ENCODE peak calls at places on chromosomes 3 and 15, in seven cellular contexts. M is lung, W is choroid plexus epithelial cell, I is ovary, P is endodermal cell, C is HepG2, E is GM12865. D is an unnamed sample.
A peak's percentile ranks its signal among the peaks of the same experiment; 100 is the strongest.

GRCh38 chr15:74505837-74506514 is 35.0 kb upstream of the ARID3B start:
- DNase-seq in M (no peak), W (no peak), I (no peak), P (no peak), C (no peak), E (no peak), D (no peak)

GRCh38 chr3:46693038-46693896 is at the start of gene ALS2CL:
- DNase-seq in M (peak; percentile 69), W (no peak), I (peak; percentile 67), P (peak; percentile 90), C (no peak), E (peak; percentile 30), D (peak; percentile 89)

GRCh38 chr3:14452676-14453367 is 50.4 kb downstream of the SLC6A6 start:
- DNase-seq in M (peak; percentile 86), W (peak; percentile 98), I (peak; percentile 95), P (no peak), C (no peak), E (no peak), D (peak; percentile 95)

GRCh38 chr3:80733522-80734176 is 965.9 kb upstream of the ROBO1 start:
- DNase-seq in M (no peak), W (peak; percentile 91), I (no peak), P (no peak), C (peak; percentile 95), E (no peak), D (no peak)

GRCh38 chr15:31517711-31518110 is 191.1 kb downstream of the KLF13 start:
- DNase-seq in M (peak; percentile 17), W (no peak), I (no peak), P (no peak), C (no peak), E (no peak), D (no peak)

GRCh38 chr15:96735621-96736020 is 405.1 kb downstream of the NR2F2 start:
- DNase-seq in M (no peak), W (no peak), I (no peak), P (no peak), C (no peak), E (no peak), D (no peak)

GRCh38 chr15:69557340-69558137 is 104.9 kb downstream of the RPLP1 start:
- DNase-seq in M (peak; percentile 66), W (peak; percentile 92), I (no peak), P (no peak), C (peak; percentile 82), E (no peak), D (no peak)

GRCh38 chr3:98855811-98856400 is 45.6 kb downstream of the DCBLD2 start:
- DNase-seq in M (no peak), W (peak; percentile 94), I (no peak), P (no peak), C (no peak), E (no peak), D (no peak)

GRCh38 chr15:72070817-72071447 is 47.0 kb downstream of the MYO9A start:
- DNase-seq in M (no peak), W (no peak), I (no peak), P (no peak), C (no peak), E (no peak), D (no peak)

GRCh38 chr3:46901061-46901460 is 23.5 kb downstream of the PTH1R start:
- DNase-seq in M (no peak), W (no peak), I (no peak), P (no peak), C (no peak), E (no peak), D (no peak)

GRCh38 chr15:60679256-60679655 is 200.3 kb upstream of the ICE2 start:
- DNase-seq in M (no peak), W (peak; percentile 40), I (no peak), P (no peak), C (no peak), E (no peak), D (no peak)

GRCh38 chr3:175512700-175513099 is 653.6 kb downstream of the NAALADL2 start:
- DNase-seq in M (no peak), W (no peak), I (no peak), P (no peak), C (no peak), E (no peak), D (no peak)

GRCh38 chr15:49815937-49816336 is 195.1 kb downstream of the DTWD1 start:
- DNase-seq in M (no peak), W (peak; percentile 71), I (no peak), P (no peak), C (no peak), E (peak; percentile 36), D (no peak)

GRCh38 chr3:193903257-193903807 is 232.6 kb upstream of the HES1 start:
- DNase-seq in M (no peak), W (no peak), I (no peak), P (no peak), C (no peak), E (no peak), D (no peak)

GRCh38 chr15:101500865-101501551 is 11.5 kb upstream of the PCSK6 start:
- DNase-seq in M (peak; percentile 27), W (peak; percentile 8), I (no peak), P (no peak), C (no peak), E (no peak), D (no peak)

GRCh38 chr15:27885226-27885625 is 213.9 kb downstream of the OCA2 start:
- DNase-seq in M (no peak), W (no peak), I (no peak), P (no peak), C (no peak), E (no peak), D (no peak)

GRCh38 chr3:30043156-30043555 is 563.2 kb upstream of the TGFBR2 start:
- DNase-seq in M (no peak), W (no peak), I (no peak), P (peak; percentile 43), C (no peak), E (no peak), D (no peak)

GRCh38 chr3:176785207-176785606 is 412.1 kb downstream of the TBL1XR1 start:
- DNase-seq in M (no peak), W (no peak), I (no peak), P (no peak), C (no peak), E (no peak), D (no peak)

GRCh38 chr3:123644358-123644757 is 59.5 kb upstream of the HACD2 start:
- DNase-seq in M (no peak), W (no peak), I (no peak), P (no peak), C (no peak), E (no peak), D (no peak)

GRCh38 chr3:31504230-31504629 is 28.5 kb upstream of the STT3B start:
- DNase-seq in M (no peak), W (no peak), I (no peak), P (no peak), C (peak; percentile 5), E (no peak), D (no peak)

GRCh38 chr15:48861813-48862431 is 16.0 kb upstream of the EID1 start:
- DNase-seq in M (no peak), W (peak; percentile 89), I (peak; percentile 21), P (no peak), C (peak; percentile 57), E (peak; percentile 82), D (no peak)

GRCh38 chr3:42061711-42062408 is 29.3 kb upstream of the TRAK1 start:
- DNase-seq in M (peak; percentile 71), W (peak; percentile 87), I (no peak), P (peak; percentile 77), C (no peak), E (no peak), D (peak; percentile 95)

GRCh38 chr3:42056840-42057239 is 34.3 kb upstream of the TRAK1 start:
- DNase-seq in M (no peak), W (no peak), I (no peak), P (no peak), C (no peak), E (no peak), D (no peak)

GRCh38 chr3:42063886-42064285 is 27.3 kb upstream of the TRAK1 start:
- DNase-seq in M (no peak), W (peak; percentile 68), I (no peak), P (no peak), C (no peak), E (no peak), D (no peak)

GRCh38 chr3:42057561-42058211 is 33.5 kb upstream of the TRAK1 start:
- DNase-seq in M (no peak), W (no peak), I (no peak), P (no peak), C (no peak), E (peak; percentile 75), D (no peak)

GRCh38 chr3:42061042-42061710 is 30.0 kb upstream of the TRAK1 start:
- DNase-seq in M (no peak), W (no peak), I (no peak), P (no peak), C (no peak), E (no peak), D (no peak)
- H3K4me3 ChIP-seq in M (no peak overlapping the region), W (no peak overlapping the region), I (no peak overlapping the region), P (no peak overlapping the region), C (no peak overlapping the region), E (no peak overlapping the region), D (peak overlapping the region; percentile 52)

GRCh38 chr3:28290863-28291300 is 49.5 kb downstream of the CMC1 start:
- DNase-seq in M (no peak), W (no peak), I (no peak), P (no peak), C (no peak), E (peak; percentile 19), D (no peak)

GRCh38 chr3:28287046-28287445 is 45.6 kb downstream of the CMC1 start:
- DNase-seq in M (no peak), W (no peak), I (no peak), P (no peak), C (no peak), E (no peak), D (no peak)

GRCh38 chr3:28291577-28291976 is 50.2 kb downstream of the CMC1 start:
- DNase-seq in M (no peak), W (no peak), I (no peak), P (no peak), C (no peak), E (no peak), D (no peak)

GRCh38 chr3:28286595-28286994 is 45.2 kb downstream of the CMC1 start:
- DNase-seq in M (no peak), W (peak; percentile 71), I (no peak), P (no peak), C (peak; percentile 34), E (peak; percentile 37), D (no peak)
- TF ChIP-seq CTCF in M (peak; percentile 40), W (peak; percentile 65), I (no peak), P (peak; percentile 69), C (peak; percentile 42), E (peak; percentile 42), D (peak; percentile 47)

GRCh38 chr3:147412917-147413711 is 3.9 kb downstream of the ZIC1 start:
- DNase-seq in M (no peak), W (peak; percentile 65), I (no peak), P (peak; percentile 82), C (no peak), E (no peak), D (no peak)
- H3K4me3 ChIP-seq in M (no peak overlapping the region), W (peak overlapping the region; percentile 90), I (peak overlapping the region; percentile 16), P (peak overlapping the region; percentile 14), C (no peak overlapping the region), E (peak overlapping the region; percentile 25), D (peak overlapping the region; percentile 43)

DNA sequence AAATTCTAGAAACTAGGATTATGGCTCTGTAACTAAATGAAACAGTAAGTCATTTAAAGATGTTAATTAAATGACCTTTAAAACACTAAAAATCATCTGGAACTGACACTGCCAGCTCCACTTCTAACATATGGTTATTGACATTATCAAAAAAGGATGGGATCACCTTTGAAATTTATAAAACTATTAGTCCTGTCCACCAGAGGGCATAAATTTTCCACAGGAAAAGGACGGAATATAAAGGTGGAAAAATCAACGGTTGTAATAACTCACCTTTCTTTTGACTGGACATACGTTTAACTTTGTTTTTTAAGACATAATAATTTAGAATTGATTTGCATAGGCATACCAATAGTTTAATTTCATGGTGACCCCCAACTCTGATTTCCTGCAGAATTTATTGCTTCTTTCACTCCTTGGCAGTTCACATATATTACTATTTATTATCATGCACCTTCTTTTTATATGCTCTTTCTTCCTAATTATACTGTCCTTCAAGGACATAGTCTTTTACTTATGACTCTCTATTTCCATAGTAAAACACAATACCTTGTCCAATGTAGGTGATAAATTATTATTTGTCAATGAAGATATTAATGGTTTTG is 345.7 kb downstream of the CADM2 start:
- DNase-seq in M (no peak), W (peak; percentile 22), I (no peak), P (no peak), C (peak; percentile 3), E (no peak), D (no peak)
- TF ChIP-seq CTCF in M (no peak), W (peak; percentile 48), I (no peak), P (peak; percentile 72), C (peak; percentile 32), E (no peak), D (no peak)